ENCODE peak calls at places on chromosomes 7 and 10, in nine cellular contexts. One of them, this sample, is unnamed. For H3K4me1, the result is how much of the 10 kb centered on the place peaks cover.

GRCh38 chr7:11620822-11621395 is 211.1 kb downstream of the THSD7A start:
- DNase-seq in stomach: no peak
- DNase-seq in psoas muscle: no peak
- DNase-seq in heart right ventricle: no peak
- DNase-seq in fibroblast of lung: no peak
- DNase-seq in cardiac muscle cell: no peak
- DNase-seq in H9: no peak
- DNase-seq in tibial nerve: no peak
- DNase-seq in lung: no peak
- DNase-seq in this sample: no peak

GRCh38 chr10:31000071-31000787 is 31.4 kb downstream of the ZNF438 start:
- DNase-seq in H9: no peak
- DNase-seq in stomach: no peak
- DNase-seq in cardiac muscle cell: no peak
- DNase-seq in tibial nerve: no peak
- DNase-seq in psoas muscle: no peak
- DNase-seq in fibroblast of lung: no peak
- DNase-seq in lung: no peak
- DNase-seq in heart right ventricle: no peak
- DNase-seq in this sample: no peak

GRCh38 chr7:17140421-17140820 is 158.0 kb upstream of the AHR start:
- DNase-seq in stomach: no peak
- DNase-seq in psoas muscle: no peak
- DNase-seq in H9: no peak
- DNase-seq in heart right ventricle: no peak
- DNase-seq in lung: no peak
- DNase-seq in cardiac muscle cell: no peak
- DNase-seq in fibroblast of lung: no peak
- DNase-seq in tibial nerve: no peak
- DNase-seq in this sample: no peak

GRCh38 chr7:45215611-45216062 is 58.0 kb downstream of the RAMP3 start:
- DNase-seq in tibial nerve: no peak
- DNase-seq in psoas muscle: no peak
- DNase-seq in heart right ventricle: no peak
- DNase-seq in cardiac muscle cell: no peak
- DNase-seq in stomach: no peak
- DNase-seq in fibroblast of lung: no peak
- DNase-seq in H9: no peak
- DNase-seq in lung: no peak
- DNase-seq in this sample: no peak

GRCh38 chr7:131035088-131035770 is 292.4 kb upstream of the MKLN1 start:
- DNase-seq in heart right ventricle: no peak
- DNase-seq in psoas muscle: no peak
- DNase-seq in H9: no peak
- DNase-seq in stomach: no peak
- DNase-seq in lung: no peak
- DNase-seq in tibial nerve: no peak
- DNase-seq in fibroblast of lung: no peak
- DNase-seq in cardiac muscle cell: no peak
- DNase-seq in this sample: no peak

GRCh38 chr7:66758964-66759628 is 18.6 kb downstream of the RABGEF1 start:
- DNase-seq in stomach: no peak
- DNase-seq in psoas muscle: peak
- DNase-seq in H9: no peak
- DNase-seq in fibroblast of lung: no peak
- DNase-seq in cardiac muscle cell: no peak
- DNase-seq in lung: no peak
- DNase-seq in tibial nerve: no peak
- DNase-seq in heart right ventricle: no peak
- DNase-seq in this sample: no peak

GRCh38 chr10:61628875-61629513 is 33.7 kb upstream of the CABCOCO1 start:
- DNase-seq in lung: no peak
- DNase-seq in cardiac muscle cell: peak
- DNase-seq in heart right ventricle: no peak
- DNase-seq in tibial nerve: no peak
- DNase-seq in psoas muscle: no peak
- DNase-seq in H9: no peak
- DNase-seq in stomach: no peak
- DNase-seq in fibroblast of lung: peak
- DNase-seq in this sample: no peak

GRCh38 chr10:28663576-28664368 is 13.5 kb upstream of the BAMBI start:
- DNase-seq in lung: peak
- DNase-seq in fibroblast of lung: peak
- DNase-seq in tibial nerve: peak
- DNase-seq in cardiac muscle cell: peak
- DNase-seq in stomach: peak
- DNase-seq in H9: peak
- DNase-seq in psoas muscle: peak
- DNase-seq in heart right ventricle: peak
- DNase-seq in this sample: no peak

GRCh38 chr10:70615784-70616511 is 13.4 kb upstream of the PRF1 start:
- DNase-seq in cardiac muscle cell: no peak
- DNase-seq in fibroblast of lung: no peak
- DNase-seq in H9: no peak
- DNase-seq in lung: no peak
- DNase-seq in heart right ventricle: no peak
- DNase-seq in tibial nerve: no peak
- DNase-seq in stomach: no peak
- DNase-seq in psoas muscle: no peak
- DNase-seq in this sample: no peak

GRCh38 chr10:52455095-52455494 is 141.0 kb downstream of the DKK1 start:
- DNase-seq in H9: no peak
- DNase-seq in tibial nerve: no peak
- DNase-seq in psoas muscle: no peak
- DNase-seq in cardiac muscle cell: no peak
- DNase-seq in stomach: no peak
- DNase-seq in fibroblast of lung: no peak
- DNase-seq in heart right ventricle: no peak
- DNase-seq in lung: no peak
- DNase-seq in this sample: no peak

GRCh38 chr10:72567884-72568283 is 58.0 kb downstream of the MICU1 start:
- DNase-seq in fibroblast of lung: peak
- DNase-seq in stomach: no peak
- DNase-seq in psoas muscle: no peak
- DNase-seq in H9: no peak
- DNase-seq in lung: no peak
- DNase-seq in heart right ventricle: no peak
- DNase-seq in tibial nerve: no peak
- DNase-seq in cardiac muscle cell: peak
- DNase-seq in this sample: no peak

GRCh38 chr10:124292911-124293640 is 125.6 kb downstream of the OAT start:
- DNase-seq in fibroblast of lung: no peak
- DNase-seq in lung: no peak
- DNase-seq in H9: peak
- DNase-seq in cardiac muscle cell: no peak
- DNase-seq in tibial nerve: no peak
- DNase-seq in heart right ventricle: no peak
- DNase-seq in psoas muscle: no peak
- DNase-seq in stomach: no peak
- DNase-seq in this sample: no peak

GRCh38 chr10:100600218-100600617 is 64.5 kb downstream of the HIF1AN start:
- DNase-seq in H9: no peak
- DNase-seq in lung: no peak
- DNase-seq in cardiac muscle cell: no peak
- DNase-seq in stomach: no peak
- DNase-seq in tibial nerve: no peak
- DNase-seq in fibroblast of lung: no peak
- DNase-seq in psoas muscle: no peak
- DNase-seq in heart right ventricle: no peak
- DNase-seq in this sample: no peak

DNA sequence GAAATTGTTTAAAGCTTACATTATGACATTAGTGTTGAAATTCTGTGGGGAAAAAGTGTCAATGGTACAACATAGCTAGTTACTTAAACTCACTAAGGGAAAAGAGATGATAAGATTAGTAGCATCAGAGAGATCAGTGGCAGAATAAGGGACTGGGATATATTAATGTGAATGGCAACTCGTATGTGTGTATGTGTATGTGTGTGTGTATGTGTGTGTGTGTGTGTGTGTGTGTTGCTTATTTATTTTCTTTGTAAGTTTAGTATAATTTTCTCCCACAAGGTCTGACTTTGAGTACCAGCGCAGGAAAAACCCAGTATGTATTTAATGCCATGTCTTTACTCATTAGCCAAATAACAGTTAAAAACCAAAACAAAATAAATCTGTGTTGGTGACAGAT is 256.1 kb downstream of the ARHGAP21 start:
- DNase-seq in cardiac muscle cell: no peak
- DNase-seq in tibial nerve: no peak
- DNase-seq in heart right ventricle: no peak
- DNase-seq in H9: no peak
- DNase-seq in lung: no peak
- DNase-seq in stomach: no peak
- DNase-seq in fibroblast of lung: peak
- DNase-seq in psoas muscle: no peak
- DNase-seq in this sample: no peak
- H3K4me1 ChIP-seq in cardiac muscle cell: under half
- H3K4me1 ChIP-seq in tibial nerve: under half
- H3K4me1 ChIP-seq in heart right ventricle: half or more
- H3K4me1 ChIP-seq in H9: under half
- H3K4me1 ChIP-seq in lung: under half
- H3K4me1 ChIP-seq in stomach: half or more
- H3K4me1 ChIP-seq in fibroblast of lung: under half
- H3K4me1 ChIP-seq in psoas muscle: under half
- H3K4me1 ChIP-seq in this sample: under half

GRCh38 chr10:119103687-119104652 is at the start of gene DENND10:
- DNase-seq in lung: peak
- DNase-seq in stomach: peak
- DNase-seq in fibroblast of lung: peak
- DNase-seq in H9: peak
- DNase-seq in tibial nerve: peak
- DNase-seq in heart right ventricle: peak
- DNase-seq in psoas muscle: peak
- DNase-seq in cardiac muscle cell: peak
- DNase-seq in this sample: peak

GRCh38 chr10:119103241-119103640 is 672 bp upstream of the DENND10 start:
- DNase-seq in fibroblast of lung: no peak
- DNase-seq in stomach: no peak
- DNase-seq in lung: no peak
- DNase-seq in psoas muscle: no peak
- DNase-seq in heart right ventricle: no peak
- DNase-seq in tibial nerve: no peak
- DNase-seq in H9: no peak
- DNase-seq in cardiac muscle cell: no peak
- DNase-seq in this sample: no peak

GRCh38 chr10:119104653-119105024 is 726 bp downstream of the DENND10 start:
- DNase-seq in stomach: no peak
- DNase-seq in tibial nerve: peak
- DNase-seq in lung: no peak
- DNase-seq in cardiac muscle cell: peak
- DNase-seq in heart right ventricle: peak
- DNase-seq in H9: peak
- DNase-seq in fibroblast of lung: peak
- DNase-seq in psoas muscle: peak
- DNase-seq in this sample: no peak

GRCh38 chr10:119105155-119105554 is 1.2 kb downstream of the DENND10 start:
- DNase-seq in psoas muscle: no peak
- DNase-seq in lung: no peak
- DNase-seq in tibial nerve: no peak
- DNase-seq in cardiac muscle cell: no peak
- DNase-seq in fibroblast of lung: no peak
- DNase-seq in H9: no peak
- DNase-seq in heart right ventricle: no peak
- DNase-seq in stomach: no peak
- DNase-seq in this sample: no peak
- H3K27ac ChIP-seq in psoas muscle: no peak
- H3K27ac ChIP-seq in lung: no peak
- H3K27ac ChIP-seq in tibial nerve: no peak
- H3K27ac ChIP-seq in cardiac muscle cell: no peak
- H3K27ac ChIP-seq in fibroblast of lung: no peak
- H3K27ac ChIP-seq in H9: no peak
- H3K27ac ChIP-seq in heart right ventricle: no peak
- H3K27ac ChIP-seq in stomach: no peak
- H3K27ac ChIP-seq in this sample: no peak

DNA sequence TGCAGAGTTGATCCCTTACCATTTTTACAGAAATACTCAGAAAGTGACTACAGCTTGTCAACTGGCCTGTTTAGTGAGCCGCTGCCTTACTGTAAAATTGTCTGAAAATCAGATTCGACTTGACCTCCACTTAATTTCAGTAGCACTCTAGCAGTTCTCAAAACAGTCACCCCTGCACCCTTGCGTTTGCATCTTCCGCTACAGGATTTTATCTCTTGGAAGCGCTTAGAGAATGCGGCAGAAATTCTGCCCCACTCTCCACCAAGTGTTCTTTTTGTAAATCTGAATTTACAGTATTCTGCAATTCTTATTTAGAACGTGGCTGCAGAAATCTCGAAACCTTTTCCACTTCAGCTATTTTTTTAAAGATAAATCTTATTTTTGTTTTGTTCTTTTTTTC is 1.9 kb upstream of the TWIST1 start:
- DNase-seq in tibial nerve: no peak
- DNase-seq in cardiac muscle cell: no peak
- DNase-seq in H9: no peak
- DNase-seq in psoas muscle: no peak
- DNase-seq in heart right ventricle: no peak
- DNase-seq in stomach: no peak
- DNase-seq in fibroblast of lung: no peak
- DNase-seq in lung: no peak
- DNase-seq in this sample: no peak
- H3K4me1 ChIP-seq in tibial nerve: under half
- H3K4me1 ChIP-seq in cardiac muscle cell: under half
- H3K4me1 ChIP-seq in H9: under half
- H3K4me1 ChIP-seq in psoas muscle: under half
- H3K4me1 ChIP-seq in heart right ventricle: under half
- H3K4me1 ChIP-seq in stomach: under half
- H3K4me1 ChIP-seq in fibroblast of lung: under half
- H3K4me1 ChIP-seq in lung: under half
- H3K4me1 ChIP-seq in this sample: under half

GRCh38 chr10:32411797-32412498 is 34.0 kb upstream of the CCDC7 start:
- DNase-seq in cardiac muscle cell: no peak
- DNase-seq in H9: no peak
- DNase-seq in heart right ventricle: no peak
- DNase-seq in tibial nerve: no peak
- DNase-seq in psoas muscle: no peak
- DNase-seq in lung: no peak
- DNase-seq in fibroblast of lung: no peak
- DNase-seq in stomach: no peak
- DNase-seq in this sample: no peak
- H3K27ac ChIP-seq in cardiac muscle cell: peak
- H3K27ac ChIP-seq in H9: no peak
- H3K27ac ChIP-seq in heart right ventricle: peak
- H3K27ac ChIP-seq in tibial nerve: peak
- H3K27ac ChIP-seq in psoas muscle: peak
- H3K27ac ChIP-seq in lung: no peak
- H3K27ac ChIP-seq in fibroblast of lung: no peak
- H3K27ac ChIP-seq in stomach: no peak
- H3K27ac ChIP-seq in this sample: no peak

This sample was measured in thoracic aorta.